ENCODE peak calls at places on chromosomes 11 and 22, in five cellular contexts. X is CD4-positive, alpha-beta T cell; B is neuronal stem cell; L is substantia nigra; G is GM23248. E is an unnamed sample.

GRCh38 chr22:45994516-45995404 is 17.8 kb upstream of the WNT7B start:
- DNase-seq in G (peak; percentile 80), X (peak; percentile 81), L (peak; percentile 71), B (peak; percentile 71), E (peak; percentile 74)

GRCh38 chr11:19919050-19919561 is 206.5 kb downstream of the NAV2 start:
- DNase-seq in B (no peak), G (peak; percentile 97), X (no peak), L (no peak), E (no peak)

GRCh38 chr22:19576460-19577421 is 52.5 kb upstream of the CLDN5 start:
- DNase-seq in G (peak; percentile 87), B (no peak), X (no peak), L (no peak), E (peak; percentile 75)

GRCh38 chr11:61917357-61918109 is at the start of gene RAB3IL1:
- DNase-seq in X (no peak), L (peak; percentile 36), B (peak; percentile 56), G (peak; percentile 78), E (peak; percentile 89)

GRCh38 chr11:68146010-68146540 is 24.9 kb upstream of the CHKA start:
- DNase-seq in G (no peak), X (no peak), B (no peak), L (no peak), E (no peak)

GRCh38 chr11:128719556-128719824 is 25.6 kb downstream of the FLI1 start:
- DNase-seq in G (no peak), X (no peak), B (no peak), L (no peak), E (no peak)

GRCh38 chr11:61697093-61697492 is 16.9 kb downstream of the DAGLA start:
- DNase-seq in L (no peak), X (no peak), G (no peak), B (no peak), E (no peak)

GRCh38 chr11:129192150-129192549 is at the start of gene ARHGAP32:
- DNase-seq in B (no peak), G (no peak), L (no peak), X (no peak), E (no peak)

GRCh38 chr11:68090706-68091105 is 30.5 kb downstream of the CHKA start:
- DNase-seq in G (no peak), L (peak; percentile 42), X (no peak), B (no peak), E (no peak)

GRCh38 chr11:12950681-12951080 is 58.4 kb upstream of the RASSF10 start:
- DNase-seq in G (peak; percentile 30), X (no peak), L (no peak), B (no peak), E (no peak)

GRCh38 chr11:93481279-93481678 is 61.9 kb downstream of the SMCO4 start:
- DNase-seq in X (no peak), G (no peak), L (no peak), B (no peak), E (no peak)

GRCh38 chr11:38304926-38305325 is 1706.9 kb upstream of the RAG2 start:
- DNase-seq in L (no peak), B (no peak), X (no peak), G (no peak), E (peak; percentile 1)

GRCh38 chr11:109132539-109132938 is 289.5 kb upstream of the C11orf87 start:
- DNase-seq in B (no peak), L (no peak), X (no peak), G (no peak), E (no peak)

GRCh38 chr11:70739811-70740474 is 341.6 kb downstream of the CTTN start:
- DNase-seq in G (no peak), X (no peak), L (no peak), B (no peak), E (no peak)

GRCh38 chr11:134755535-134755934 is 343.5 kb upstream of the B3GAT1 start:
- DNase-seq in X (no peak), B (no peak), L (no peak), G (no peak), E (no peak)

GRCh38 chr11:103624708-103625623 is 411.5 kb upstream of the DDI1 start:
- DNase-seq in L (no peak), B (no peak), X (no peak), G (peak; percentile 95), E (no peak)
- H3K27ac ChIP-seq in L (no peak overlapping the region), B (no peak overlapping the region), X (no peak overlapping the region), G (peak overlapping the region; percentile 95), E (no peak overlapping the region)

GRCh38 chr11:111324277-111324720 is 26.0 kb downstream of the POU2AF3 start:
- DNase-seq in L (no peak), B (no peak), G (peak; percentile 57), X (no peak), E (no peak)
- H3K27ac ChIP-seq in L (no peak overlapping the region), B (no peak overlapping the region), G (no peak overlapping the region), X (no peak overlapping the region), E (no peak overlapping the region)

GRCh38 chr11:27458182-27458581 is 14.4 kb downstream of the LGR4 start:
- DNase-seq in X (no peak), B (no peak), G (no peak), L (no peak), E (no peak)
- H3K27ac ChIP-seq in X (no peak overlapping the region), B (no peak overlapping the region), G (no peak overlapping the region), L (no peak overlapping the region), E (no peak overlapping the region)

DNA sequence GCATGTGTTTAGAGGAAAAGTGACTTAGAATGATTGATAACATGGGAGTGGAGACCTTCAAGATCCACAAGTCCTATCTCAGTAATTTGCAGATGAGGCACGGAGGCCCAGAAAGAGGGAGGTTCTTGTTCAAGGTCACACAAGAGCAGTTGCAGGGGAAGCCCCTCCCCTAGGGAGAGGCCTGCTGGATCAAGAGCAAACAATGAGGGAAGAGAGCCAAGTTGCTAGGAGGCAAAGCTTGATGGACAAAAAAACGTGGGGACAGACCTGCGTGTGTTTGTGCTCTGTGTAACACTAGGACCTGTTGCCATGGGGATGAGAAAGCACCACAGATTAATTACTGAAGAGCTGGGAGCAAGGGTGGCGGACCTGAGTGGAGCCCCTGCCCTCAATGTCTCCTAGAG is 6.4 kb upstream of the MFRP start:
- DNase-seq in B (no peak), L (no peak), G (no peak), X (no peak), E (peak; percentile 64)
- H3K27ac ChIP-seq in B (no peak overlapping the region), L (peak overlapping the region; percentile 42), G (no peak overlapping the region), X (no peak overlapping the region), E (peak overlapping the region; percentile 62)

DNA sequence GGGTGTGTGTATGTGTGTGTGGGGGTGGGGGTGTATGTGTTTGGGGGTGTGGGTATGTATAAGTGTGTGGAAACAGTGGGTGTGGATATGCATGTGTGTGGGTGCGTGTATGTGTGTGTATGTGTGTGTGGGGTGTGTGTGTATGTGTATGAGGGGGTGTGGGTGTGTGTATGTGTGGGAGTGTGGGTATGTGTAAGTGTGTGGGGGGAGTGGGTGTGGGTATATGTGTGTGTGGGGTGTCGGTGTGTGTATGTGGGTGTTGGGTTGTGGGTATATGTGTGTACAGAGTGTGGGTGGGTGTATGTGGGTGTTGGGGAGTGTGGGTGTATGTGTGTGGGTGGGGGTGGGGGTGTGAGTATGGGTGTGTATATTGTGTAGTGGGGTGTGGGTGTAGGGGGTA is 206.0 kb downstream of the OPCML start:
- DNase-seq in G (no peak), X (no peak), B (no peak), L (no peak), E (no peak)
- H3K27ac ChIP-seq in G (no peak overlapping the region), X (no peak overlapping the region), B (no peak overlapping the region), L (no peak overlapping the region), E (no peak overlapping the region)

GRCh38 chr22:24390156-24390555 is 37.2 kb upstream of the ADORA2A start:
- DNase-seq in G (no peak), B (no peak), L (no peak), X (no peak), E (no peak)
- H3K27ac ChIP-seq in G (peak overlapping the region; percentile 10), B (no peak overlapping the region), L (no peak overlapping the region), X (no peak overlapping the region), E (no peak overlapping the region)

GRCh38 chr11:63905179-63905578 is 11.8 kb downstream of the RCOR2 start:
- DNase-seq in L (no peak), B (no peak), G (peak; percentile 47), X (no peak), E (no peak)

GRCh38 chr11:63903884-63904283 is 13.1 kb downstream of the RCOR2 start:
- DNase-seq in G (no peak), B (no peak), X (no peak), L (no peak), E (no peak)

GRCh38 chr11:63906585-63906984 is 10.4 kb downstream of the RCOR2 start:
- DNase-seq in L (peak; percentile 15), B (no peak), G (peak; percentile 46), X (peak; percentile 47), E (no peak)

GRCh38 chr11:63906087-63906486 is 10.9 kb downstream of the RCOR2 start:
- DNase-seq in L (no peak), B (no peak), X (no peak), G (no peak), E (no peak)

GRCh38 chr11:63904743-63905142 is 12.2 kb downstream of the RCOR2 start:
- DNase-seq in G (no peak), B (no peak), L (no peak), X (no peak), E (no peak)
- H3K27ac ChIP-seq in G (no peak overlapping the region), B (no peak overlapping the region), L (peak overlapping the region; percentile 35), X (no peak overlapping the region), E (no peak overlapping the region)

GRCh38 chr11:114344494-114344893 is 48.3 kb downstream of the NNMT start:
- DNase-seq in B (no peak), X (no peak), L (no peak), G (no peak), E (no peak)

GRCh38 chr11:114342476-114342875 is 46.3 kb downstream of the NNMT start:
- DNase-seq in B (no peak), L (no peak), X (no peak), G (no peak), E (no peak)

GRCh38 chr11:114343493-114343892 is 47.3 kb downstream of the NNMT start:
- DNase-seq in X (no peak), G (no peak), B (no peak), L (no peak), E (no peak)

GRCh38 chr11:114340311-114341131 is 44.3 kb downstream of the NNMT start:
- DNase-seq in G (peak; percentile 92), X (peak; percentile 27), B (peak; percentile 45), L (peak; percentile 4), E (peak; percentile 75)

DNA sequence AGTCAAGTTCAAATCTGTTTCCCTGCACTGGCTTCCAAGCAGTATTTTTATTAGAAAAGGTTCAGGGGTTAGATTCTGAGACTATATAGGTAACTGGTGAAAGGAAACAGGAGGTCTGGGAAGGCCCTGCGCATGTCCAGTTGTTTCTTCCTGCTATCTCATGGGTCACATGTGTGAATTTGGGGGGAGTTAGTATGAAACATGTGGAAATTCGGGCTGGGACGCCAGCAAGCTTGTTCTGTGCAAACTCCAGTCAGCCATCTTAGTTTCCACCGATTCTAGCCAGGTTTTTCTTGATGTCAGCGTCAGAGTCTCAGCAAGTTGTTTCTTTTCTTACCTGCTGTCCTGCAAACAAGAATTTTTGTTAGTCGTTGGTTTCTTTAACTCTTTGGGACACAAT is 46.8 kb downstream of the NNMT start:
- DNase-seq in G (no peak), L (no peak), B (no peak), X (no peak), E (no peak)
- H3K27ac ChIP-seq in G (no peak overlapping the region), L (no peak overlapping the region), B (no peak overlapping the region), X (no peak overlapping the region), E (no peak overlapping the region)

E was measured in cardiac muscle cell.